ENCODE peak calls at places on chromosomes 12 and 14, in ten cellular contexts. P is NCI-H510A treated with DMSO at 0.1 percent for 48 hours, C is GM04504, S is astrocyte of the hippocampus, E is AG20443, Q is astrocyte of the spinal cord, H is SW480, O is head of caudate nucleus, N is T-helper 1 cell, T is adrenal gland. X is an unnamed sample.

GRCh38 chr14:87934185-87934584 is 58.8 kb downstream of the GALC start:
- DNase-seq in C (no peak), P (peak; percentile 38), T (no peak), Q (no peak), E (no peak), S (no peak), N (no peak), O (no peak), H (peak; percentile 26), X (peak; percentile 7)

GRCh38 chr12:7934560-7935463 is 1.2 kb downstream of the SLC2A3 start:
- DNase-seq in N (no peak), Q (no peak), P (no peak), E (no peak), O (peak; percentile 8), S (peak; percentile 17), C (no peak), T (no peak), H (no peak), X (no peak)

GRCh38 chr12:6180300-6181051 is 19.7 kb upstream of the CD9 start:
- DNase-seq in O (no peak), T (peak; percentile 66), C (peak; percentile 62), S (peak; percentile 32), Q (peak; percentile 75), P (no peak), N (no peak), E (peak; percentile 60), H (peak; percentile 60), X (peak; percentile 84)

GRCh38 chr14:92619671-92620437 is 106.3 kb downstream of the RIN3 start:
- DNase-seq in H (no peak), P (no peak), S (no peak), O (no peak), C (no peak), E (no peak), T (no peak), N (no peak), Q (no peak), X (peak; percentile 26)

GRCh38 chr12:21607701-21608100 is 3.1 kb upstream of the GYS2 start:
- DNase-seq in E (no peak), H (peak; percentile 20), T (no peak), N (no peak), O (no peak), C (no peak), S (peak; percentile 7), Q (peak; percentile 33), P (no peak), X (peak; percentile 25)

GRCh38 chr12:39675263-39675662 is 55.7 kb upstream of the ABCD2 start:
- DNase-seq in P (no peak), S (no peak), H (no peak), C (no peak), N (no peak), O (no peak), T (no peak), E (no peak), Q (no peak), X (no peak)

GRCh38 chr12:52903855-52904508 is 894 bp downstream of the KRT8 start:
- DNase-seq in E (peak; percentile 58), N (no peak), C (no peak), Q (peak; percentile 33), O (no peak), H (peak; percentile 76), T (no peak), S (peak; percentile 73), P (peak; percentile 70), X (peak; percentile 75)

GRCh38 chr12:123952037-123952436 is 20.6 kb downstream of the CCDC92 start:
- DNase-seq in O (no peak), C (no peak), H (no peak), N (no peak), Q (no peak), S (no peak), P (no peak), T (no peak), E (no peak), X (peak; percentile 83)

GRCh38 chr12:5510251-5510805 is 78.4 kb downstream of the NTF3 start:
- DNase-seq in Q (no peak), N (no peak), O (no peak), E (no peak), S (no peak), T (no peak), H (no peak), P (no peak), C (no peak), X (no peak)

GRCh38 chr14:35403085-35403396 is 1.5 kb downstream of the NFKBIA start:
- DNase-seq in P (no peak), Q (peak; percentile 36), O (no peak), H (no peak), E (no peak), S (peak; percentile 62), C (no peak), N (no peak), T (no peak), X (peak; percentile 34)

GRCh38 chr12:91577586-91578539 is 395.2 kb upstream of the DCN start:
- DNase-seq in O (no peak), H (peak; percentile 38), P (peak; percentile 39), T (no peak), E (peak; percentile 21), N (no peak), Q (peak; percentile 45), S (peak; percentile 21), C (peak; percentile 7), X (peak; percentile 66)

GRCh38 chr14:52852810-52853521 is 61.6 kb upstream of the GNPNAT1 start:
- DNase-seq in N (no peak), T (no peak), O (no peak), H (no peak), P (no peak), S (no peak), E (no peak), C (no peak), Q (no peak), X (no peak)

GRCh38 chr14:63277784-63278183 is 41.0 kb downstream of the GPHB5 start:
- DNase-seq in O (no peak), C (no peak), H (no peak), N (no peak), T (no peak), Q (no peak), E (no peak), S (no peak), P (peak; percentile 34), X (no peak)

GRCh38 chr12:121003650-121004049 is 12.6 kb downstream of the C12orf43 start:
- DNase-seq in S (no peak), Q (no peak), N (no peak), C (no peak), T (no peak), P (no peak), H (no peak), E (no peak), O (no peak), X (no peak)

GRCh38 chr12:30692470-30692869 is 3.2 kb downstream of the IPO8 start:
- DNase-seq in O (no peak), E (peak; percentile 55), H (no peak), S (no peak), C (peak; percentile 17), P (no peak), T (peak; percentile 40), Q (peak; percentile 31), N (no peak), X (peak; percentile 20)

X was measured in PC-3.